ENCODE peak calls at places on chromosome 15, in six cellular contexts. V is AG10803, J is MV-4-11, Y is HCT116, X is caudate nucleus, P is mucosa of gallbladder. M is an unnamed sample.

GRCh38 chr15:101037090-101037830 is 118.1 kb downstream of the LRRK1 start:
- DNase-seq in Y (no peak), X (no peak), P (peak; percentile 3), J (no peak), V (no peak), M (no peak)

GRCh38 chr15:45589296-45589695 is 2.1 kb downstream of the BLOC1S6 start:
- DNase-seq in P (no peak), Y (no peak), X (no peak), V (no peak), J (no peak), M (no peak)

GRCh38 chr15:63196846-63197245 is 7.4 kb downstream of the RAB8B start:
- DNase-seq in X (no peak), P (no peak), J (no peak), Y (no peak), V (no peak), M (no peak)

GRCh38 chr15:31510003-31510402 is 183.4 kb downstream of the KLF13 start:
- DNase-seq in Y (no peak), J (no peak), X (no peak), P (peak; percentile 7), V (no peak), M (no peak)

GRCh38 chr15:50820808-50821382 is 55.4 kb upstream of the SPPL2A start:
- DNase-seq in V (no peak), Y (no peak), P (no peak), X (no peak), J (no peak), M (no peak)

GRCh38 chr15:85456798-85457197 is 76.4 kb downstream of the AKAP13 start:
- DNase-seq in X (no peak), V (no peak), J (no peak), Y (no peak), P (no peak), M (no peak)

GRCh38 chr15:88842156-88842555 is 38.9 kb downstream of the ACAN start:
- DNase-seq in J (no peak), Y (no peak), P (no peak), X (no peak), V (no peak), M (no peak)

GRCh38 chr15:57391537-57391936 is 15.2 kb downstream of the CGNL1 start:
- DNase-seq in V (no peak), X (no peak), Y (no peak), J (no peak), P (no peak), M (no peak)

GRCh38 chr15:95990833-95991232 is 339.7 kb upstream of the NR2F2 start:
- DNase-seq in J (peak; percentile 82), P (no peak), Y (no peak), X (no peak), V (peak; percentile 11), M (peak; percentile 11)

GRCh38 chr15:43230640-43231115 is 9.9 kb upstream of the EPB42 start:
- DNase-seq in X (no peak), V (peak; percentile 78), P (no peak), Y (no peak), J (no peak), M (peak; percentile 62)

GRCh38 chr15:59371458-59372351 is 966 bp downstream of the MYO1E start:
- DNase-seq in V (peak; percentile 15), Y (no peak), P (peak; percentile 16), X (no peak), J (no peak), M (peak; percentile 65)